ENCODE peak calls at places on chromosomes 11 and 22, in eight cellular contexts. P is GM04504; R is GDM1; L is SW480; Z is CD8-positive, alpha-beta T cell; O is progenitor cell of endocrine pancreas; X is lower leg skin; F is NCI-H774. W is an unnamed sample.

GRCh38 chr11:72141066-72141465 is 5.5 kb downstream of the FOLR3 start:
- DNase-seq in P (peak; percentile 84), R (peak; percentile 11), L (peak; percentile 91), Z (no peak), O (no peak), X (no peak), F (no peak), W (no peak)

GRCh38 chr22:38454361-38455062 is 487 bp downstream of the KCNJ4 start:
- DNase-seq in P (no peak), R (no peak), L (no peak), Z (no peak), O (no peak), X (no peak), F (no peak), W (no peak)

GRCh38 chr11:116312560-116313340 is 460.0 kb downstream of the BUD13 start:
- DNase-seq in P (no peak), R (no peak), L (peak; percentile 89), Z (no peak), O (no peak), X (peak; percentile 90), F (peak; percentile 84), W (no peak)

GRCh38 chr11:2311456-2312201 is 9.8 kb downstream of the TSPAN32 start:
- DNase-seq in P (no peak), R (no peak), L (no peak), Z (no peak), O (no peak), X (peak; percentile 84), F (no peak), W (no peak)

GRCh38 chr11:3989251-3989650 is 105.3 kb upstream of the RRM1 start:
- DNase-seq in P (no peak), R (no peak), L (no peak), Z (no peak), O (peak; percentile 10), X (no peak), F (no peak), W (peak; percentile 23)

GRCh38 chr11:46321757-46322156 is 25.5 kb upstream of the DGKZ start:
- DNase-seq in P (no peak), R (no peak), L (no peak), Z (no peak), O (no peak), X (no peak), F (no peak), W (no peak)

GRCh38 chr11:12769834-12770345 is 95.7 kb downstream of the TEAD1 start:
- DNase-seq in P (peak; percentile 55), R (no peak), L (no peak), Z (no peak), O (no peak), X (no peak), F (no peak), W (no peak)

GRCh38 chr11:70605846-70606245 is 207.5 kb downstream of the CTTN start:
- DNase-seq in P (no peak), R (no peak), L (no peak), Z (no peak), O (no peak), X (no peak), F (no peak), W (no peak)

GRCh38 chr11:14529933-14530332 is 9.7 kb upstream of the PSMA1 start:
- DNase-seq in P (no peak), R (no peak), L (peak; percentile 69), Z (no peak), O (no peak), X (no peak), F (no peak), W (no peak)

GRCh38 chr11:76638267-76639197 is 32.0 kb downstream of the LRRC32 start:
- DNase-seq in P (no peak), R (no peak), L (no peak), Z (no peak), O (no peak), X (peak; percentile 54), F (no peak), W (peak; percentile 2)

GRCh38 chr11:116517077-116517476 is 255.7 kb downstream of the BUD13 start:
- DNase-seq in P (no peak), R (no peak), L (no peak), Z (no peak), O (no peak), X (peak; percentile 34), F (peak; percentile 32), W (no peak)

GRCh38 chr11:86438685-86439084 is 64.0 kb downstream of the CCDC81 start:
- DNase-seq in P (peak; percentile 32), R (no peak), L (no peak), Z (no peak), O (no peak), X (no peak), F (no peak), W (no peak)

GRCh38 chr11:86421976-86422770 is 47.5 kb downstream of the CCDC81 start:
- DNase-seq in P (no peak), R (no peak), L (no peak), Z (no peak), O (no peak), X (no peak), F (no peak), W (no peak)

GRCh38 chr11:3865388-3866193 is 10.1 kb downstream of the STIM1 start:
- DNase-seq in P (peak; percentile 24), R (no peak), L (no peak), Z (no peak), O (no peak), X (no peak), F (no peak), W (no peak)

GRCh38 chr11:32448232-32448631 is 12.9 kb upstream of the WT1 start:
- DNase-seq in P (no peak), R (no peak), L (peak; percentile 59), Z (no peak), O (no peak), X (no peak), F (no peak), W (peak; percentile 23)

GRCh38 chr11:929405-929804 is 3.7 kb downstream of the AP2A2 start:
- DNase-seq in P (no peak), R (no peak), L (no peak), Z (no peak), O (no peak), X (no peak), F (no peak), W (no peak)

GRCh38 chr11:65311197-65311631 is 3.5 kb upstream of the CDC42EP2 start:
- DNase-seq in P (no peak), R (no peak), L (no peak), Z (no peak), O (no peak), X (no peak), F (no peak), W (no peak)

GRCh38 chr11:68352591-68352990 is 40.2 kb downstream of the LRP5 start:
- DNase-seq in P (no peak), R (no peak), L (no peak), Z (no peak), O (no peak), X (no peak), F (no peak), W (no peak)

GRCh38 chr22:44192098-44192810 is 11.5 kb downstream of the PARVG start:
- DNase-seq in P (no peak), R (peak; percentile 45), L (peak; percentile 78), Z (no peak), O (no peak), X (peak; percentile 72), F (no peak), W (no peak)

GRCh38 chr11:12160680-12161079 is 50.3 kb downstream of the MICAL2 start:
- DNase-seq in P (no peak), R (no peak), L (no peak), Z (no peak), O (no peak), X (peak; percentile 76), F (no peak), W (no peak)

GRCh38 chr11:108754901-108755625 is 90.2 kb downstream of the DDX10 start:
- DNase-seq in P (peak; percentile 35), R (no peak), L (no peak), Z (no peak), O (no peak), X (no peak), F (no peak), W (no peak)

GRCh38 chr11:1848640-1849265 is 4.1 kb upstream of the LSP1 start:
- DNase-seq in P (no peak), R (no peak), L (no peak), Z (no peak), O (no peak), X (no peak), F (no peak), W (no peak)

GRCh38 chr11:27472398-27473016 is at the start of gene LGR4:
- DNase-seq in P (peak; percentile 74), R (no peak), L (peak; percentile 96), Z (peak; percentile 47), O (peak; percentile 88), X (peak; percentile 98), F (peak; percentile 97), W (peak; percentile 88)

GRCh38 chr11:11975201-11976092 is 33.0 kb downstream of the DKK3 start:
- DNase-seq in P (no peak), R (no peak), L (no peak), Z (no peak), O (no peak), X (peak; percentile 72), F (no peak), W (no peak)

W was measured in endothelial cell.